ENCODE peak calls at places on chromosome 7, in four cellular contexts. A is endothelial cell of umbilical vein; P is heart right ventricle; O is CD8-positive, alpha-beta T cell. T is an unnamed sample.

GRCh38 chr7:31020652-31021051 is 31.5 kb upstream of the ADCYAP1R1 start:
- DNase-seq in A (no peak), P (no peak), O (no peak), T (no peak)

GRCh38 chr7:26777383-26777782 is 87.0 kb downstream of the SKAP2 start:
- DNase-seq in A (no peak), P (no peak), O (no peak), T (no peak)

GRCh38 chr7:67588631-67589030 is 592.0 kb downstream of the TYW1 start:
- DNase-seq in A (no peak), P (no peak), O (no peak), T (no peak)

GRCh38 chr7:51141451-51141971 is 175.1 kb downstream of the COBL start:
- DNase-seq in A (peak; percentile 81), P (no peak), O (no peak), T (no peak)

GRCh38 chr7:133183042-133183441 is 69.8 kb upstream of the EXOC4 start:
- DNase-seq in A (no peak), P (no peak), O (no peak), T (no peak)

GRCh38 chr7:767941-768729 is 41.1 kb upstream of the PRKAR1B start:
- DNase-seq in A (no peak), P (no peak), O (peak; percentile 36), T (no peak)

GRCh38 chr7:1418505-1419309 is 40.6 kb downstream of the MICALL2 start:
- DNase-seq in A (no peak), P (no peak), O (no peak), T (no peak)

GRCh38 chr7:17816903-17817302 is 123.4 kb downstream of the SNX13 start:
- DNase-seq in A (no peak), P (no peak), O (no peak), T (no peak)

GRCh38 chr7:94289071-94289470 is 105.6 kb upstream of the COL1A2 start:
- DNase-seq in A (peak; percentile 87), P (no peak), O (no peak), T (peak; percentile 15)

GRCh38 chr7:130009848-130010688 is 41.1 kb downstream of the ZC3HC1 start:
- DNase-seq in A (peak; percentile 70), P (no peak), O (no peak), T (no peak)

GRCh38 chr7:155543011-155543881 is 3.1 kb downstream of the CNPY1 start:
- DNase-seq in A (no peak), P (no peak), O (no peak), T (no peak)

GRCh38 chr7:12719141-12719919 is 31.9 kb downstream of the ARL4A start:
- DNase-seq in A (peak; percentile 74), P (no peak), O (no peak), T (peak; percentile 40)

GRCh38 chr7:95609277-95609971 is 13.1 kb upstream of the PDK4 start:
- DNase-seq in A (peak; percentile 91), P (no peak), O (no peak), T (no peak)

GRCh38 chr7:82428186-82428961 is 15.2 kb downstream of the CACNA2D1 start:
- DNase-seq in A (peak; percentile 73), P (no peak), O (no peak), T (no peak)

GRCh38 chr7:39810710-39811109 is 139.3 kb upstream of the CDK13 start:
- DNase-seq in A (no peak), P (no peak), O (no peak), T (no peak)

GRCh38 chr7:120732256-120732655 is 125.7 kb downstream of the TSPAN12 start:
- DNase-seq in A (no peak), P (no peak), O (no peak), T (no peak)

GRCh38 chr7:22110881-22111280 is 165.2 kb upstream of the CDCA7L start:
- DNase-seq in A (peak; percentile 43), P (no peak), O (no peak), T (no peak)

GRCh38 chr7:8391353-8392062 is 41.9 kb upstream of the NXPH1 start:
- DNase-seq in A (no peak), P (no peak), O (no peak), T (no peak)

GRCh38 chr7:87218941-87219544 is 489 bp downstream of the TMEM243 start:
- DNase-seq in A (no peak), P (peak; percentile 59), O (peak; percentile 40), T (no peak)

GRCh38 chr7:41994746-41995110 is 242.3 kb downstream of the GLI3 start:
- DNase-seq in A (no peak), P (no peak), O (no peak), T (no peak)

GRCh38 chr7:155219947-155220769 is 77.5 kb upstream of the INSIG1 start:
- DNase-seq in A (no peak), P (no peak), O (no peak), T (no peak)

GRCh38 chr7:17520941-17521340 is 222.5 kb downstream of the AHR start:
- DNase-seq in A (no peak), P (no peak), O (no peak), T (no peak)

GRCh38 chr7:44087914-44088838 is 5.8 kb upstream of the POLM start:
- DNase-seq in A (no peak), P (peak; percentile 78), O (no peak), T (no peak)

GRCh38 chr7:5630670-5631069 is 150.8 kb downstream of the RNF216 start:
- DNase-seq in A (no peak), P (no peak), O (peak; percentile 53), T (no peak)

GRCh38 chr7:106063692-106064091 is 48.4 kb downstream of the SYPL1 start:
- DNase-seq in A (no peak), P (no peak), O (no peak), T (no peak)
- H3K27ac ChIP-seq in A (no peak overlapping the region), P (no peak overlapping the region), O (no peak overlapping the region), T (no peak overlapping the region)

DNA sequence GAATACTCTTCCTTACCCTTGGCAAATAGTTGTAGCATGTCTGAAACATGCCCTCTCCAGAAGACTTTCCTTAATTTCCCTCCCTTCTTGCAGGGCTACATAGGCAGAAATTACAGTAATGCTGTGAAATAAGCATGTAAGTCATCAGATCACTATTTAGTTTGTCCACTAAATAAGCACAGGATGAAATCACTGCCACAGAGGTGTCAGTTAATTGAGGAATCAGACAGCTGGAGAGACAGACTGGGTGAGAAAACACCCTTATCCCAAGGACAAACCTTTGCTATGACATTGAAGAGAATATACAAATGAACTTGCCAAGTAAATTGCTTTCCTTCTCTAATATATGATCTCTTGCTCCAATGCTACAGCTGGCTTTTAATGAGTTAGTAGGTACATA is 129.3 kb downstream of the CHRM2 start:
- DNase-seq in A (no peak), P (no peak), O (no peak), T (no peak)
- H3K27ac ChIP-seq in A (no peak overlapping the region), P (peak overlapping the region; percentile 56), O (no peak overlapping the region), T (no peak overlapping the region)

GRCh38 chr7:151439855-151440798 is at the start of gene CRYGN:
- DNase-seq in A (no peak), P (no peak), O (no peak), T (no peak)
- H3K27ac ChIP-seq in A (no peak within 1 kb of the TSS), P (no peak within 1 kb of the TSS), O (no peak within 1 kb of the TSS), T (no peak within 1 kb of the TSS)

DNA sequence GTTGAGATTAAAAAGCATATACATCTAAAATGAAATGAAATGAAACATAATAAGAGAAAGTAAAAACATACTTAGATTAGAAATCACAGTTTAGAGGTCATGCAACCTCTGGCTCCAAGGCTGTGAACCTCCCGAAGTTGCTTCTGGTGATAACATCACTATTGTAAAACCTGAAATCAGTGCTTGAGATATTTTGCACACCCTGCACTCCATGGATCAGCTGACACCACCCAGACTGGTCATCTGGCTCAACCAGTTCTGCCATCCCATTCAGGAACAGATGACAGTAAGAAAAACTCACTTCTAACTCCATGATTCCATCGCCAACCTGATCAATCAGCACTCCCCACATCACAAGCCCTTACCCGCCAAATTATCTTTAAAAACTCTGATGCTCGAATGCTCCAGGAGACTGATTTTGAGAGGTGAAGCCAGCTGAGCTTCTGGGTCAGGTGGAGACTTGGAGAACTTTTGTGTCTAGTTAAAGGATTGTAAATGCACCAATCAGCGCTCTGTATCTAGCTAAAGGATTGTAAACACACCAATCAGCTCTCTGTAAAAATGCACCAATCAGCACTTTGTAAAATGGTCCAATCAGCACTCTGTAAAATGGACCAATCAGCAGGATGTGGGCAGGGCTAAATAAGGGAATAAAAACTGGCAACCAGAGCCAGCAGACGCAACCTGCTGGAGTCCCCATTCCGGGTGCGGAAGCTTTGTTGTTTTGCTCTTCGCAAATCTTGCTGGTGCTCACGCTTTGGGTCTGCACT is 162.6 kb upstream of the MAGI2 start:
- DNase-seq in A (no peak), P (no peak), O (no peak), T (no peak)
- H3K27ac ChIP-seq in A (no peak overlapping the region), P (no peak overlapping the region), O (no peak overlapping the region), T (no peak overlapping the region)

GRCh38 chr7:159192013-159192412 is 47.3 kb upstream of the VIPR2 start:
- DNase-seq in A (no peak), P (no peak), O (no peak), T (no peak)

GRCh38 chr7:159192761-159193453 is 48.2 kb upstream of the VIPR2 start:
- DNase-seq in A (no peak), P (no peak), O (no peak), T (no peak)

GRCh38 chr7:159195926-159196325 is 51.3 kb upstream of the VIPR2 start:
- DNase-seq in A (no peak), P (no peak), O (peak; percentile 39), T (no peak)

GRCh38 chr7:159191236-159191635 is 46.6 kb upstream of the VIPR2 start:
- DNase-seq in A (no peak), P (no peak), O (no peak), T (no peak)

GRCh38 chr7:159193543-159193942 is 48.9 kb upstream of the VIPR2 start:
- DNase-seq in A (no peak), P (no peak), O (no peak), T (no peak)
- H3K27ac ChIP-seq in A (no peak overlapping the region), P (no peak overlapping the region), O (no peak overlapping the region), T (no peak overlapping the region)

T was measured in caudate nucleus.